ENCODE peak calls at places on chromosomes 13 and 19, in seven cellular contexts. Z, N, B, Q, F, H and P are unnamed samples.

GRCh38 chr13:40352807-40353562 is 313.5 kb downstream of the FOXO1 start:
- DNase-seq in Z (peak; percentile 62), N (no peak), B (no peak), Q (no peak), F (no peak), H (no peak), P (no peak)

GRCh38 chr13:42355841-42356575 is 84.1 kb downstream of the AKAP11 start:
- DNase-seq in Z (no peak), N (no peak), B (no peak), Q (no peak), F (no peak), H (no peak), P (no peak)

GRCh38 chr19:35298561-35298972 is 6.6 kb downstream of the MAG start:
- DNase-seq in Z (no peak), N (no peak), B (no peak), Q (no peak), F (no peak), H (no peak), P (no peak)

GRCh38 chr13:90750957-90751356 is 596.5 kb upstream of the MIR17HG start:
- DNase-seq in Z (peak; percentile 26), N (no peak), B (no peak), Q (no peak), F (no peak), H (no peak), P (no peak)

GRCh38 chr13:57624565-57625435 is 6.7 kb upstream of the PCDH17 start:
- DNase-seq in Z (peak; percentile 68), N (peak; percentile 12), B (peak; percentile 32), Q (peak; percentile 7), F (no peak), H (peak; percentile 56), P (no peak)

GRCh38 chr19:28296506-28296905 is 916.4 kb downstream of the UQCRFS1 start:
- DNase-seq in Z (peak; percentile 55), N (peak; percentile 21), B (no peak), Q (no peak), F (no peak), H (no peak), P (no peak)

GRCh38 chr13:92963029-92963428 is 263.6 kb upstream of the GPC6 start:
- DNase-seq in Z (no peak), N (no peak), B (no peak), Q (no peak), F (no peak), H (no peak), P (no peak)

GRCh38 chr13:112213467-112214245 is 146.7 kb downstream of the SOX1 start:
- DNase-seq in Z (no peak), N (no peak), B (no peak), Q (no peak), F (no peak), H (peak; percentile 28), P (no peak)